ENCODE peak calls at places on chromosomes 13 and 19, in ten cellular contexts. K is CD4-positive, alpha-beta T cell; E is BJ; C is PC-3; L is CD8-positive, alpha-beta memory T cell; N is ovary; U is neuronal stem cell; M is heart right ventricle; Z is astrocyte; V is mammary epithelial cell. J is an unnamed sample.
A peak's percentile ranks its signal among the peaks of the same experiment; 100 is the strongest.

GRCh38 chr13:52353116-52353718 is 52.8 kb downstream of the THSD1 start:
- DNase-seq in K (no peak), E (peak; percentile 46), C (no peak), L (no peak), N (no peak), U (no peak), M (no peak), Z (peak; percentile 75), V (peak; percentile 35), J (peak; percentile 17)

GRCh38 chr19:10420444-10421239 is at the start of gene PDE4A:
- DNase-seq in K (no peak), E (no peak), C (peak; percentile 33), L (peak; percentile 61), N (no peak), U (no peak), M (no peak), Z (no peak), V (peak; percentile 43), J (no peak)

GRCh38 chr19:16678498-16678897 is 17.6 kb downstream of the TMEM38A start:
- DNase-seq in K (no peak), E (no peak), C (no peak), L (no peak), N (no peak), U (no peak), M (no peak), Z (no peak), V (peak; percentile 8), J (peak; percentile 41)

GRCh38 chr13:48437381-48437780 is 24.5 kb upstream of the LPAR6 start:
- DNase-seq in K (no peak), E (no peak), C (no peak), L (no peak), N (peak; percentile 43), U (no peak), M (peak; percentile 83), Z (peak; percentile 62), V (no peak), J (peak; percentile 70)

GRCh38 chr19:30457484-30457883 is 85.3 kb downstream of the ZNF536 start:
- DNase-seq in K (no peak), E (no peak), C (no peak), L (no peak), N (no peak), U (no peak), M (no peak), Z (no peak), V (no peak), J (no peak)

GRCh38 chr19:58227964-58228583 is 640 bp upstream of the ZNF544 start:
- DNase-seq in K (no peak), E (no peak), C (no peak), L (no peak), N (no peak), U (peak; percentile 29), M (no peak), Z (peak; percentile 8), V (no peak), J (peak; percentile 13)

GRCh38 chr13:51793570-51794273 is 10.2 kb downstream of the DHRS12 start:
- DNase-seq in K (no peak), E (peak; percentile 26), C (peak; percentile 80), L (no peak), N (no peak), U (no peak), M (no peak), Z (peak; percentile 88), V (peak; percentile 78), J (peak; percentile 86)

GRCh38 chr19:43957891-43958290 is 6.9 kb downstream of the ZNF221 start:
- DNase-seq in K (no peak), E (peak; percentile 56), C (no peak), L (no peak), N (no peak), U (no peak), M (no peak), Z (peak; percentile 70), V (no peak), J (no peak)

DNA sequence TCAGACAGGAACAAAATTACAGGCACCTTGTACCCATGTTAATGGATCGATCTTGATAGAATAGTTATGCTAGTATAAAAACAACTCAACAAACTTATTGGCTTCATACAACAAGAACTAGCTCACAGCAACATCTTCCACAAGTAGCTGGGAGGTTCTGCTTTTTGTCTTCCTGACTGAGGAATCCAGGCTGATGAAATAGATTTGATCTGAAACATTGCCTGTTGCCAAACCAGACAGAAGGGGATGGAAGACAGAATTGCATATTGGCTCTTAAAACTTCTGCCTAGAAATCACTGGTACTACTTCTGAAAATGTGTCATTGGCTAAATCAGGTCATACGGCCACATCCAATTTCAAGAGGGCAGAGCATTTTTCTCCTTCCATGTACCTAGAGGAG is 267.2 kb downstream of the RFC3 start:
- DNase-seq in K (no peak), E (no peak), C (no peak), L (no peak), N (no peak), U (no peak), M (no peak), Z (no peak), V (no peak), J (no peak)
- H3K27me3 ChIP-seq in K (no peaks in the 10 kb centered on the region), E (no peaks in the 10 kb centered on the region), C (no peaks in the 10 kb centered on the region), L (no peaks in the 10 kb centered on the region), N (no peaks in the 10 kb centered on the region), U (no peaks in the 10 kb centered on the region), M (no peaks in the 10 kb centered on the region), Z (no peaks in the 10 kb centered on the region), V (no peaks in the 10 kb centered on the region), J (no peaks in the 10 kb centered on the region)

GRCh38 chr19:33528404-33528803 is 6.8 kb upstream of the PEPD start:
- DNase-seq in K (no peak), E (no peak), C (no peak), L (no peak), N (no peak), U (no peak), M (no peak), Z (no peak), V (no peak), J (no peak)
- H3K27me3 ChIP-seq in K (no peaks in the 10 kb centered on the region), E (peaks cover 10% of the 10 kb centered on the region), C (peaks cover 6% of the 10 kb centered on the region), L (no peaks in the 10 kb centered on the region), N (no peaks in the 10 kb centered on the region), U (no peaks in the 10 kb centered on the region), M (no peaks in the 10 kb centered on the region), Z (peaks cover 11% of the 10 kb centered on the region), V (no peaks in the 10 kb centered on the region), J (no peaks in the 10 kb centered on the region)

DNA sequence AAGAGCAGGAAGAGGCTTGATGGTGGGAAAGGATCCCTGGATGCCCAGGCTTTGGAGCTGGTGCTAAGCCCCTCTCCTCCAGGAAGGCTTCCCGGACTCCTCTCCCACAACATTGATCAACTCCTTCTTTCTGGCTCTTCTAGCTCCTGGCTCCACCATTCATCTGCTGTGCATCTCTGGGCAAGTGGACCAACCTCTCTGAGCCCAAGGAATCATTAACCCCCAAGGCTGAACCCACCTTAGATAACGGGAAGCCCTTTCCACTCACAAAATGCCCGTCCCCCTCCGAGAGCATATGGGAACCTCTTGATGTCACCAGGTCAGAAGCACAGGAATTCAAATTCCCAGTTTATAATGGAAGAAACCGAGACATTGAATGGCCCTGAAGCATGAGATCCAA is 5.2 kb downstream of the SIRT6 start:
- DNase-seq in K (no peak), E (no peak), C (no peak), L (no peak), N (no peak), U (no peak), M (no peak), Z (no peak), V (no peak), J (no peak)
- H3K27me3 ChIP-seq in K (no peaks in the 10 kb centered on the region), E (peaks cover 1% of the 10 kb centered on the region), C (no peaks in the 10 kb centered on the region), L (no peaks in the 10 kb centered on the region), N (no peaks in the 10 kb centered on the region), U (no peaks in the 10 kb centered on the region), M (no peaks in the 10 kb centered on the region), Z (peaks cover 6% of the 10 kb centered on the region), V (no peaks in the 10 kb centered on the region), J (no peaks in the 10 kb centered on the region)

GRCh38 chr19:18776736-18777135 is 14.4 kb downstream of the COMP start:
- DNase-seq in K (no peak), E (no peak), C (peak; percentile 54), L (no peak), N (no peak), U (no peak), M (no peak), Z (no peak), V (no peak), J (no peak)

GRCh38 chr19:18775586-18776287 is 15.4 kb downstream of the COMP start:
- DNase-seq in K (no peak), E (no peak), C (peak; percentile 58), L (no peak), N (no peak), U (no peak), M (no peak), Z (peak; percentile 31), V (no peak), J (no peak)

GRCh38 chr19:18777156-18777724 is 13.9 kb downstream of the COMP start:
- DNase-seq in K (no peak), E (no peak), C (no peak), L (no peak), N (no peak), U (no peak), M (no peak), Z (no peak), V (no peak), J (no peak)

GRCh38 chr19:18774782-18775444 is 16.2 kb downstream of the COMP start:
- DNase-seq in K (no peak), E (no peak), C (no peak), L (no peak), N (no peak), U (no peak), M (no peak), Z (no peak), V (no peak), J (no peak)

GRCh38 chr19:18776288-18776594 is 14.9 kb downstream of the COMP start:
- DNase-seq in K (no peak), E (no peak), C (peak; percentile 55), L (no peak), N (no peak), U (no peak), M (no peak), Z (peak; percentile 47), V (no peak), J (peak; percentile 37)
- H3K27me3 ChIP-seq in K (no peaks in the 10 kb centered on the region), E (no peaks in the 10 kb centered on the region), C (no peaks in the 10 kb centered on the region), L (no peaks in the 10 kb centered on the region), N (no peaks in the 10 kb centered on the region), U (no peaks in the 10 kb centered on the region), M (no peaks in the 10 kb centered on the region), Z (peaks cover 6% of the 10 kb centered on the region), V (no peaks in the 10 kb centered on the region), J (no peaks in the 10 kb centered on the region)

GRCh38 chr13:78595458-78595818 is 7.9 kb downstream of the POU4F1 start:
- DNase-seq in K (no peak), E (no peak), C (no peak), L (no peak), N (no peak), U (no peak), M (no peak), Z (no peak), V (no peak), J (no peak)
- H3K27me3 ChIP-seq in K (peaks cover 99% of the 10 kb centered on the region), E (peaks cover 59% of the 10 kb centered on the region), C (peaks cover 82% of the 10 kb centered on the region), L (peaks cover 82% of the 10 kb centered on the region), N (no peaks in the 10 kb centered on the region), U (peaks cover 25% of the 10 kb centered on the region), M (peaks cover 50% of the 10 kb centered on the region), Z (peaks cover 84% of the 10 kb centered on the region), V (peaks cover 69% of the 10 kb centered on the region), J (peaks cover 55% of the 10 kb centered on the region)